ENCODE peak calls at places on chromosomes 16 and 17, in nine cellular contexts. M is GM13977, I is AG10803, V is T1000, A is ascending aorta, U is NCI-H1436 treated with DMSO at 0.1 percent for 48 hours, N is aorta, E is nephron progenitor cell, D is PC-3. B is an unnamed sample.

GRCh38 chr17:7632492-7632894 is 2.6 kb downstream of the SHBG start:
- DNase-seq in M (peak; percentile 75), I (peak; percentile 61), V (peak; percentile 6), A (no peak), U (no peak), N (no peak), E (no peak), D (peak; percentile 58), B (no peak)

GRCh38 chr16:66954097-66954659 is 6.9 kb upstream of the CES3 start:
- DNase-seq in M (peak; percentile 79), I (peak; percentile 72), V (peak; percentile 29), A (no peak), U (peak; percentile 22), N (peak; percentile 79), E (peak; percentile 84), D (peak; percentile 81), B (peak; percentile 59)

GRCh38 chr16:68367034-68367433 is 56.2 kb downstream of the PRMT7 start:
- DNase-seq in M (peak; percentile 74), I (peak; percentile 30), V (no peak), A (no peak), U (no peak), N (no peak), E (peak; percentile 62), D (peak; percentile 35), B (peak; percentile 50)

GRCh38 chr16:85029981-85030381 is 2.4 kb downstream of the KIAA0513 start:
- DNase-seq in M (no peak), I (no peak), V (peak; percentile 7), A (no peak), U (no peak), N (no peak), E (no peak), D (peak; percentile 36), B (no peak)

GRCh38 chr17:18235743-18236256 is 10.4 kb downstream of the LLGL1 start:
- DNase-seq in M (no peak), I (peak; percentile 35), V (peak; percentile 94), A (no peak), U (no peak), N (peak; percentile 73), E (no peak), D (peak; percentile 72), B (no peak)

GRCh38 chr16:53281280-53281679 is 153.0 kb upstream of the RBL2 start:
- DNase-seq in M (no peak), I (peak; percentile 15), V (no peak), A (no peak), U (no peak), N (no peak), E (no peak), D (no peak), B (no peak)

GRCh38 chr17:56899403-56899802 is 14.4 kb downstream of the TRIM25 start:
- DNase-seq in M (no peak), I (no peak), V (no peak), A (no peak), U (no peak), N (no peak), E (no peak), D (no peak), B (no peak)

GRCh38 chr17:65696739-65697394 is 135.4 kb upstream of the AXIN2 start:
- DNase-seq in M (no peak), I (peak; percentile 58), V (peak; percentile 47), A (no peak), U (no peak), N (no peak), E (no peak), D (peak; percentile 73), B (no peak)

GRCh38 chr17:15884731-15885130 is 60.2 kb upstream of the ADORA2B start:
- DNase-seq in M (no peak), I (peak; percentile 23), V (no peak), A (no peak), U (no peak), N (no peak), E (no peak), D (peak; percentile 87), B (no peak)

GRCh38 chr17:40614431-40615294 is 33.0 kb downstream of the SMARCE1 start:
- DNase-seq in M (peak; percentile 45), I (no peak), V (no peak), A (no peak), U (no peak), N (no peak), E (no peak), D (no peak), B (no peak)

GRCh38 chr17:73189417-73190099 is 3.3 kb upstream of the COG1 start:
- DNase-seq in M (peak; percentile 43), I (peak; percentile 53), V (no peak), A (no peak), U (no peak), N (no peak), E (peak; percentile 54), D (peak; percentile 78), B (no peak)

GRCh38 chr17:48678141-48678971 is 44.0 kb downstream of the PRAC1 start:
- DNase-seq in M (peak; percentile 86), I (peak; percentile 48), V (peak; percentile 32), A (no peak), U (no peak), N (peak; percentile 63), E (peak; percentile 88), D (peak; percentile 90), B (peak; percentile 68)

GRCh38 chr17:61468263-61468907 is 16.2 kb downstream of the TBX4 start:
- DNase-seq in M (no peak), I (no peak), V (no peak), A (no peak), U (no peak), N (no peak), E (no peak), D (peak; percentile 21), B (no peak)

GRCh38 chr16:80852261-80852872 is 48.0 kb upstream of the CDYL2 start:
- DNase-seq in M (peak; percentile 23), I (peak; percentile 29), V (no peak), A (no peak), U (no peak), N (no peak), E (peak; percentile 21), D (peak; percentile 69), B (peak; percentile 18)

GRCh38 chr17:28760987-28761562 is 17.3 kb downstream of the TRAF4 start:
- DNase-seq in M (no peak), I (peak; percentile 58), V (peak; percentile 35), A (no peak), U (no peak), N (peak; percentile 80), E (no peak), D (peak; percentile 63), B (no peak)